ENCODE peak calls at places on chromosomes 11 and 22, in six cellular contexts. E, J, C, H, N and Z are unnamed samples.

GRCh38 chr11:2529636-2530035 is 84.8 kb downstream of the KCNQ1 start:
- DNase-seq in E (no peak), J (no peak), C (no peak), H (no peak), N (no peak), Z (no peak)

GRCh38 chr11:76850815-76851214 is 9.9 kb upstream of the ACER3 start:
- DNase-seq in E (no peak), J (no peak), C (no peak), H (no peak), N (no peak), Z (peak; percentile 81)

GRCh38 chr11:111697910-111698309 is 68.3 kb downstream of the PPP2R1B start:
- DNase-seq in E (no peak), J (peak; percentile 13), C (no peak), H (no peak), N (no peak), Z (no peak)

GRCh38 chr11:57214494-57214893 is 22.6 kb downstream of the APLNR start:
- DNase-seq in E (no peak), J (no peak), C (no peak), H (no peak), N (peak; percentile 68), Z (peak; percentile 72)

GRCh38 chr11:11073996-11074395 is 216.1 kb upstream of the ZBED5 start:
- DNase-seq in E (no peak), J (no peak), C (no peak), H (no peak), N (no peak), Z (peak; percentile 13)

GRCh38 chr11:36441610-36442208 is 68.4 kb downstream of the TRAF6 start:
- DNase-seq in E (peak; percentile 15), J (no peak), C (no peak), H (no peak), N (no peak), Z (no peak)

GRCh38 chr22:47094861-47095330 is 332.4 kb downstream of the TBC1D22A start:
- DNase-seq in E (peak; percentile 12), J (no peak), C (no peak), H (no peak), N (no peak), Z (peak; percentile 9)

GRCh38 chr22:25564320-25564978 is at the start of gene GRK3:
- DNase-seq in E (peak; percentile 82), J (peak; percentile 76), C (peak; percentile 31), H (peak; percentile 73), N (no peak), Z (peak; percentile 49)

GRCh38 chr22:20027966-20028854 is 7.3 kb downstream of the TANGO2 start:
- DNase-seq in E (peak; percentile 23), J (peak; percentile 62), C (no peak), H (no peak), N (no peak), Z (no peak)

GRCh38 chr22:19115628-19116027 is 6.6 kb downstream of the DGCR2 start:
- DNase-seq in E (no peak), J (peak; percentile 60), C (no peak), H (no peak), N (no peak), Z (no peak)

GRCh38 chr11:36426226-36426848 is 83.7 kb downstream of the TRAF6 start:
- DNase-seq in E (no peak), J (no peak), C (no peak), H (no peak), N (no peak), Z (no peak)

GRCh38 chr11:3378426-3379423 is at the start of gene ZNF195:
- DNase-seq in E (peak; percentile 100), J (peak; percentile 99), C (peak; percentile 94), H (peak; percentile 97), N (peak; percentile 94), Z (peak; percentile 94)

GRCh38 chr22:50671641-50672040 is 982 bp upstream of the SHANK3 start:
- DNase-seq in E (no peak), J (no peak), C (no peak), H (no peak), N (no peak), Z (peak; percentile 52)